ENCODE peak calls at places on chromosomes 12 and 14, in seven cellular contexts. I is cardiac muscle cell, J is aorta, M is uterus, K is pancreas, Q is lung, D is K562. R is an unnamed sample.

GRCh38 chr12:43316506-43316905 is 235.5 kb downstream of the ADAMTS20 start:
- DNase-seq in I (no peak), Q (no peak), D (no peak), J (no peak), K (no peak), M (no peak), R (no peak)

GRCh38 chr14:65069874-65070709 is 32.2 kb downstream of the MAX start:
- DNase-seq in Q (peak; percentile 33), D (no peak), I (no peak), M (no peak), J (no peak), K (peak; percentile 91), R (no peak)

GRCh38 chr14:32102152-32102787 is 25.2 kb downstream of the ARHGAP5 start:
- DNase-seq in Q (no peak), K (no peak), D (no peak), I (no peak), J (no peak), M (no peak), R (no peak)

GRCh38 chr12:51511546-51512260 is 79.3 kb upstream of the SCN8A start:
- DNase-seq in M (no peak), D (no peak), J (no peak), Q (no peak), K (no peak), I (no peak), R (no peak)

GRCh38 chr14:31829256-31829923 is 247.7 kb upstream of the ARHGAP5 start:
- DNase-seq in D (peak; percentile 4), J (no peak), Q (no peak), I (no peak), K (no peak), M (no peak), R (peak; percentile 81)

GRCh38 chr14:91063119-91063518 is 2.7 kb upstream of the RPS6KA5 start:
- DNase-seq in M (no peak), K (no peak), J (no peak), I (no peak), D (peak; percentile 25), Q (no peak), R (no peak)

GRCh38 chr12:80033457-80033856 is 65.9 kb upstream of the OTOGL start:
- DNase-seq in J (no peak), I (no peak), D (no peak), Q (no peak), M (peak; percentile 55), K (no peak), R (peak; percentile 81)

GRCh38 chr14:33524244-33524643 is 426.6 kb downstream of the EGLN3 start:
- DNase-seq in K (no peak), J (no peak), Q (no peak), D (no peak), M (no peak), I (no peak), R (no peak)

DNA sequence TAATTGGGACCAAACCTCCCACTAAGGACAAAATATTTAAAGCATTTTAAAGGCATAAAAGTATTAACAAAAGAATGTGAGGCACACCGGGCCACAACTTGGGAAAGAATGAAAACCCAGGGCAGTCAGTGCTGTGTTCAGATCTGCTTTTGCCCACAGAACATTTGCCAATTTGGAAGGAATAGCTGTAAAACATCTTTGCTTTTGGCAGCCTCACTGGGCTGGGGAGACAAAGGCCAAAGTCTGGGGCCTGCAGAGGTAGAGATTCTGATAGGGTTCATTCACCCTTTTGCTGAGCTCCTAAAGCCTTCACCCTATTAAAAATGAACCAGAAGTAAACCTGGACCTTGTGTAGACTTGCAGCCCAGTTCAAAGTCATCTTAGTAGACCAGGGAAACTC is 82.3 kb downstream of the SYNE3 start:
- DNase-seq in K (no peak), D (no peak), Q (no peak), M (no peak), J (peak; percentile 3), I (no peak), R (no peak)
- H3K36me3 ChIP-seq in K (no peaks in the 10 kb centered on the region), D (no peaks in the 10 kb centered on the region), Q (peaks cover 47% of the 10 kb centered on the region), M (no peaks in the 10 kb centered on the region), J (peaks cover 5% of the 10 kb centered on the region), I (no peaks in the 10 kb centered on the region), R (no peaks in the 10 kb centered on the region)

GRCh38 chr12:105581420-105581819 is 250.9 kb downstream of the C12orf75 start:
- DNase-seq in M (no peak), J (no peak), Q (no peak), D (no peak), I (no peak), K (no peak), R (no peak)
- H3K4me3 ChIP-seq in M (no peak overlapping the region), J (no peak overlapping the region), Q (no peak overlapping the region), D (no peak overlapping the region), I (no peak overlapping the region), K (no peak overlapping the region), R (no peak overlapping the region)

DNA sequence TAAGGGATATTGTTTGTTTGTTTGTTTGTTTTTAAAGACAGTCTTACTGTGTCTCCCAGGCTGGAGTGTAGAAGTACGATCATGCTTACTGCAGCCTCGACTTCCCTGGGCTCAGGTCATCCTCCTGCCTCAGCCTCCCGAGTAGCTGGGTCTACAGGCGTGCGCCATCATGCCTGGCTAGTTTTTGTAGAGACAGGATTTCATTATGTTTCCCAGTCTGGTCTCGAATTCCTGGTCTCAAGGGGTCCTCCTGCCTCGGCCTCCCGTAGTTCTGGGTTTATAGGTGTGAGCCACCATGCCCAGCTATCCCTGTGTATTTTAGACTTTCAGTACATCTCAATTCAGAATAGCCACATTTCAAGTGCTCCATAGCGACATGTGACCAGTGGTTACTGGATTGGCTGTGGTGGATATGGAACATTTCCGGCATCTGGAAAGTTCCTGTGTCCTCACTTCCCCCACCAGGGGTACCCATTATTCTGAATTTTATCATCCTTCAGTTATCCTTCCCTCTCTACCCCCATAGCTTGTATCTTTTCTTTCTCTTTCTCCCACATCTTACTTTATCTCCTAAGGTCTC is 61.1 kb downstream of the HRK start:
- DNase-seq in Q (no peak), J (no peak), K (no peak), I (no peak), M (no peak), D (no peak), R (peak; percentile 5)
- H3K27ac ChIP-seq in Q (no peak overlapping the region), J (no peak overlapping the region), K (no peak overlapping the region), I (no peak overlapping the region), M (peak overlapping the region; percentile 97), D (no peak overlapping the region), R (no peak overlapping the region)

DNA sequence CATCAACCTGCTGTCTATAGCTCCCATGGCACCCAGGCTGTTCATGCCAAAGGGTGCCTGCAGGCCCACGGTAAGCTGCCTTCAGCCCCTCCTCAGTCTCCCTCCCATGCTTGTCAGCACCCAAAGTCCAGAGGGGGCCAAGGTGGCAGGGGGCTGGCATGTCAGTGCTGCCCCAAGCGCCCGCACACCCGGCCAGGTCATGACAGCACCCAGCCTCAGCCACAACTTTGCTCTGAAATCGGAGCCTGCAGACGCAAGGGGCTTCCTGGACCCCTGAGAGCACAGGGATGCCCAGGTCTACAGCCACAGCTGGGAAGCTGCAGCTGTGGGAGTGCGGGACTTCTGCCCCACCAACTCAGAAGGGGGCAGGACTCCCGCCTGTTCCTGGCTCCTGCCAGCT is 28.5 kb upstream of the PAPLN start:
- DNase-seq in K (no peak), Q (no peak), I (no peak), D (no peak), J (no peak), M (no peak), R (no peak)
- H3K36me3 ChIP-seq in K (peaks cover 5% of the 10 kb centered on the region), Q (peaks cover 36% of the 10 kb centered on the region), I (peaks cover 47% of the 10 kb centered on the region), D (peaks cover 42% of the 10 kb centered on the region), J (peaks cover 6% of the 10 kb centered on the region), M (no peaks in the 10 kb centered on the region), R (peaks cover 40% of the 10 kb centered on the region)

GRCh38 chr12:109197327-109197726 is 80.9 kb downstream of the ACACB start:
- DNase-seq in I (no peak), M (no peak), D (no peak), K (no peak), Q (no peak), J (no peak), R (no peak)
- H3K4me3 ChIP-seq in I (no peak overlapping the region), M (no peak overlapping the region), D (no peak overlapping the region), K (no peak overlapping the region), Q (no peak overlapping the region), J (no peak overlapping the region), R (no peak overlapping the region)

GRCh38 chr14:100619382-100620305 is 32.4 kb upstream of the BEGAIN start:
- DNase-seq in Q (no peak), J (peak; percentile 57), M (no peak), D (no peak), K (no peak), I (no peak), R (no peak)
- H3K27ac ChIP-seq in Q (no peak overlapping the region), J (no peak overlapping the region), M (no peak overlapping the region), D (no peak overlapping the region), K (no peak overlapping the region), I (no peak overlapping the region), R (no peak overlapping the region)

DNA sequence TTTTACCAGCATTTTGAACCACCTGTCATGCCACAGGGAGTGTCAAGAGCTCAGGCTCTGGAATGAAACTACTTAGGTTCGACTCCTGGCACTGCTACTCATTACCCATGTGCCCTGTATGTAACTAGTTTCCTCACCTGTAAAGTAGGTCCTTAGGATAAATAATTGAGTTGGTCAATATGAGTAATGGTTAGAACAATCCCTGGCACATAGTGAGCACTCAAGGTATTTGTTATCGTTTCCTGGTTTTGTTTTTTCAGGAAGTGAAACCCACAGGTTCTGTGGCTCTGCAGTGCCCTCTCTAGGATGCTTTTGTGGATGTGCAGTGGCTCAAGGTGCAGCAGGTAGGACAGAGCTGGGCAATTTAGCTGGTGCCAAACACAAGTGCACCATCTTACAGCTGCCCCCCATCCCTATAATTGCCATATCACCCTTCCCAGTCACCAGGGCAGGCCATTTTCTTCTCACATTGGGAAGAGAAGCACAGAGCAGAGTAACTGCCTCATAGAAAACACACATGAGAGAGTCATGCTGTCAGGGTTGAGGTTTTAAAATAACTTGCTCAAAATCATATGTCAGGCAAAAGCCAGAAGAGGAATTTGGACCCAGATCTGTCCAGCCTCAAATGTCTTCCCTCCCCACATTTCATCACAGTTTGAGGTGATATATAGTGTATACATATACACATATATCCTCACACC is 297.5 kb downstream of the RPAP3 start:
- DNase-seq in M (no peak), J (no peak), Q (peak; percentile 57), I (no peak), K (no peak), D (peak; percentile 32), R (no peak)
- H3K36me3 ChIP-seq in M (no peaks in the 10 kb centered on the region), J (no peaks in the 10 kb centered on the region), Q (no peaks in the 10 kb centered on the region), I (no peaks in the 10 kb centered on the region), K (no peaks in the 10 kb centered on the region), D (no peaks in the 10 kb centered on the region), R (no peaks in the 10 kb centered on the region)

DNA sequence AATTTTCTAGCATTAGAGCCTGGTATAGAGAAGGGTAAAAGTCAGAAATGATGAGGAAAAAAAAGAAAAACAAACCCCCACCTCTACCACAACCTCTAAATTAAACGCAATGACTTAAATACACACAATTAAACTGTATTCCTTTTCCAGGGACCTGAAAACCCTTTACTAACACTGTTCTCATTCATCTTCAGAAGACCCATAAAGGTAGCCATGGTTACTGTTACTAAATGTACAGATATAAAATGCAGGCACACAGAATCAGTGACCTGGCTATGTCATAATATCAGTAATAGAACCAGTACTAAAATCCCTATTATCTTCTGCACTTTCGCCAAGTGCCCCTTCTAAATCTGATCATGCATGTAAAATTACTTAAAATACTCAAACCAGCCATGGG is 1.4 kb downstream of the ACIN1 start:
- DNase-seq in J (no peak), M (no peak), I (no peak), Q (no peak), K (no peak), D (no peak), R (no peak)
- H3K4me3 ChIP-seq in J (no peak overlapping the region), M (peak overlapping the region; percentile 92), I (peak overlapping the region; percentile 84), Q (no peak overlapping the region), K (peak overlapping the region; percentile 60), D (peak overlapping the region; percentile 83), R (peak overlapping the region; percentile 100)